ENCODE peak calls at places on chromosome 13, in six cellular contexts. G, W, D, F, I and X are unnamed samples.

GRCh38 chr13:83048419-83048818 is 833.9 kb downstream of the SLITRK1 start:
- DNase-seq in I (peak; percentile 66), G (no peak), W (no peak), F (no peak), D (no peak), X (no peak)

GRCh38 chr13:53821632-53822031 is 793.0 kb downstream of the OLFM4 start:
- DNase-seq in G (no peak), F (no peak), W (no peak), D (no peak), I (no peak), X (no peak)

GRCh38 chr13:69553976-69554375 is 553.6 kb upstream of the ATXN8OS start:
- DNase-seq in I (no peak), F (no peak), D (no peak), G (no peak), W (no peak), X (no peak)

GRCh38 chr13:45512148-45512498 is 47.4 kb downstream of the COG3 start:
- DNase-seq in I (no peak), D (no peak), F (no peak), W (no peak), G (no peak), X (no peak)

GRCh38 chr13:113548171-113548641 is 36.3 kb upstream of the TFDP1 start:
- DNase-seq in W (peak; percentile 60), G (peak; percentile 85), F (no peak), I (peak; percentile 38), D (peak; percentile 6), X (no peak)

GRCh38 chr13:75687145-75687763 is 51.1 kb downstream of the LMO7 start:
- DNase-seq in D (no peak), I (peak; percentile 56), G (no peak), W (no peak), F (no peak), X (no peak)

GRCh38 chr13:95044452-95045205 is 256.6 kb downstream of the ABCC4 start:
- DNase-seq in F (no peak), G (no peak), W (no peak), D (no peak), I (no peak), X (no peak)

GRCh38 chr13:98492335-98493034 is 84.4 kb downstream of the STK24 start:
- DNase-seq in G (no peak), I (peak; percentile 83), D (no peak), W (no peak), F (no peak), X (no peak)

GRCh38 chr13:36966404-36966803 is 32.7 kb downstream of the ALG5 start:
- DNase-seq in F (no peak), D (no peak), W (no peak), I (no peak), G (no peak), X (no peak)

GRCh38 chr13:48559638-48560320 is 26.9 kb upstream of the RCBTB2 start:
- DNase-seq in G (no peak), F (peak; percentile 21), I (peak; percentile 23), W (no peak), D (no peak), X (no peak)

GRCh38 chr13:98998831-98999634 is 21.2 kb upstream of the DOCK9 start:
- DNase-seq in W (no peak), D (no peak), G (no peak), F (no peak), I (peak; percentile 93), X (no peak)

GRCh38 chr13:113729329-113730019 is 29.6 kb upstream of the TMEM255B start:
- DNase-seq in F (no peak), G (no peak), I (peak; percentile 31), W (no peak), D (no peak), X (no peak)

GRCh38 chr13:99029576-99029975 is 51.7 kb upstream of the DOCK9 start:
- DNase-seq in G (no peak), W (no peak), D (no peak), I (no peak), F (no peak), X (no peak)

GRCh38 chr13:24625324-24625723 is 54.9 kb upstream of the ATP12A start:
- DNase-seq in W (no peak), I (no peak), F (no peak), D (no peak), G (no peak), X (no peak)

GRCh38 chr13:93942016-93942415 is 537.5 kb downstream of the DCT start:
- DNase-seq in G (no peak), I (no peak), F (no peak), W (no peak), D (no peak), X (no peak)

GRCh38 chr13:57925250-57925649 is 293.7 kb downstream of the PCDH17 start:
- DNase-seq in W (no peak), F (no peak), I (no peak), G (no peak), D (no peak), X (no peak)

GRCh38 chr13:93857126-93857525 is 622.4 kb downstream of the DCT start:
- DNase-seq in I (peak; percentile 60), F (no peak), G (no peak), W (no peak), D (no peak), X (no peak)

GRCh38 chr13:35598233-35598632 is 121.7 kb upstream of the MAB21L1 start:
- DNase-seq in F (no peak), G (no peak), I (no peak), W (no peak), D (no peak), X (no peak)

GRCh38 chr13:48233097-48233885 is at the start of gene ITM2B:
- DNase-seq in F (peak; percentile 79), I (peak; percentile 61), D (peak; percentile 82), G (peak; percentile 95), W (peak; percentile 77), X (peak; percentile 54)

GRCh38 chr13:102267191-102267590 is 134.7 kb downstream of the FGF14 start:
- DNase-seq in F (no peak), W (no peak), I (no peak), G (no peak), D (no peak), X (no peak)

GRCh38 chr13:105177265-105177900 is 1358.1 kb downstream of the EFNB2 start:
- DNase-seq in I (no peak), G (no peak), F (no peak), D (no peak), W (no peak), X (no peak)

GRCh38 chr13:79901336-79901735 is 420.4 kb downstream of the NDFIP2 start:
- DNase-seq in D (no peak), I (no peak), G (no peak), F (peak; percentile 27), W (no peak), X (no peak)

GRCh38 chr13:107025991-107026390 is 458.1 kb upstream of the ARGLU1 start:
- DNase-seq in G (peak; percentile 83), I (peak; percentile 54), D (no peak), W (peak; percentile 92), F (peak; percentile 2), X (no peak)

GRCh38 chr13:37640499-37640898 is 41.9 kb upstream of the POSTN start:
- DNase-seq in D (no peak), W (no peak), I (peak; percentile 81), G (no peak), F (peak; percentile 38), X (peak; percentile 28)

GRCh38 chr13:94640676-94641075 is 39.0 kb downstream of the GPR180 start:
- DNase-seq in W (no peak), I (peak; percentile 11), G (no peak), F (no peak), D (no peak), X (no peak)

GRCh38 chr13:24032252-24032651 is 128.3 kb upstream of the SPATA13 start:
- DNase-seq in W (no peak), F (no peak), D (no peak), G (no peak), I (peak; percentile 98), X (no peak)

GRCh38 chr13:85650613-85651012 is 148.6 kb downstream of the SLITRK6 start:
- DNase-seq in D (no peak), I (no peak), G (no peak), F (no peak), W (no peak), X (no peak)

DNA sequence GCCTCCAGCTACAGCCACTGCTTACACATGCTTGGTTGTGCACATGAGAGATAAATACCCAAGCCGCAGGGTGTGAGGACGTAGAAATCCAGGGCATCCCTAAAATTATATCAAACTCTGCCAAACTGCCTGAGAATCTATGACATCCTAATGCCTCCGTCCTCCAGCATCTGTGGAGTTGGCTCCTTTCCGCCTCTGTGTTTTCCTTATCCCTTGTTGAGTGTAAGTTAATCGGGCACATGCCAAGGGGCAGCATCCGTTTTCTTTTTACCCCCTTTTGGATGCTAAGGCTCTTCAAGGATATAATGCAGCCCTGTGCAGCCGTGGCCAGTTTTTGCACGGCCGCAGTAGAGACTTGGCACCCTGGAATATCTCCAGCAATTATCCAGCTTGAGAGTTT is 66.5 kb downstream of the COL4A2 start:
- DNase-seq in G (no peak), W (no peak), D (no peak), F (no peak), I (no peak), X (no peak)
- TF ChIP-seq CTCF in G (no peak), W (no peak), D (no peak), F (no peak), I (no peak), X (no peak)

GRCh38 chr13:55244991-55245644 is 1895.6 kb upstream of the PRR20A start:
- DNase-seq in G (no peak), D (no peak), I (no peak), W (no peak), F (no peak), X (no peak)
- TF ChIP-seq CTCF in G (no peak), D (no peak), I (no peak), W (no peak), F (peak; percentile 14), X (no peak)

GRCh38 chr13:28268800-28269223 is 130.5 kb downstream of the PAN3 start:
- DNase-seq in G (no peak), W (no peak), I (no peak), F (no peak), D (no peak), X (no peak)

DNA sequence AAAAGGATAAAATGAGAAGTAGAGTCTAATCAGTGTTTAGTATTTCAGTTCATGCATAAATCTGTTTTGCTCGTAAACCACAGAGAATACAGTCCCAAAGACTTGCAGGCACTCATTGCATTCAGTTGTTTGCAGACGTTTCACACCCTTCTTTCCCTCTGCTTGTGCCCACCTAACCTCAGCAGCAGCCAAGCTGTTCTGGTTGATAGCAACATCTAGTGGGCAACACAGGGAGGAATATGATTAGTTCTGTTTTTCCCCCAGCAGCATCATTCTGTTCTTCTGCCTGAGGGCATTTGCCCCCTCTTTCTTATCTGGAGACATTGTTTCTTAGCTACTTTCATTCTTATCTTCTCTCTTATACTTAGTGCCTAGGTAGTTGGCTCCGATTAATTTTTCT is 135.6 kb downstream of the PAN3 start:
- DNase-seq in F (no peak), W (no peak), I (no peak), D (no peak), G (no peak), X (no peak)
- TF ChIP-seq CTCF in F (no peak), W (no peak), I (no peak), D (no peak), G (no peak), X (no peak)

DNA sequence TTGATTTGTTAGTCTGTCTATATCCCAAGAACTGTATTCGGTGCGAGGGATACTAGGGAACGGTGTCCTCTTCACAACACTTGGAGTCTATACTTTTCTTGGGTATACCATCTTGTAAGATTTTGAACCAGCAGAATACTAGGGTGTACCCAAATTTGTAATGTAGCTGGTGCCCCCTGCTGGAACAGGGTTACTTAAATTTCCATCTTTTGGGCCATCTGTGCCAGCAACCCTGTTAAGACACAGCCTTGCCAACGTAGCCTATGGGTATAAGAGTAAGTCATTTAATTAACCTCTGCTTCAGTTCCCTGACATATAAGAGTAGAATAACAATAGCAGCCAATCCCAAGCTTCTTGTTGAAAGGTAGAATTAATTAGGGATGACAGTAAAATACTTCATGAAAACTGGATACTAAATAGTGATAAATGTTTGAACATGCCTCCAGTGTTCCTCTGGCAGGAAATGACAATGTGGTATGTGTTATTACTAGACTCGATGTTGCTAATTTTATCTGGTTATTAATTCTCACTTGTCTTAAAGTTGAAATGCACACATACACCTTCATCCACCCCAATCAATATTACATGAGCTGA is 607.6 kb downstream of the FGF9 start:
- DNase-seq in F (peak; percentile 2), D (peak; percentile 68), G (no peak), I (peak; percentile 42), W (no peak), X (peak; percentile 59)
- TF ChIP-seq CTCF in F (no peak), D (peak; percentile 42), G (no peak), I (peak; percentile 57), W (peak; percentile 37), X (no peak)